ENCODE peak calls at places on chromosomes 6 and 20, in five cellular contexts. S is stimulated activated CD8-positive, alpha-beta memory T cell treated with anti-CD3 and anti-CD28 coated beads, Interleukin-15, amount 100 ng/mL, for 1 hour; Z is DMS153; L is effector memory CD8-positive, alpha-beta T cell; X is astrocyte of the cerebellum. G is an unnamed sample.

GRCh38 chr6:35640017-35640664 is 48.6 kb downstream of the FKBP5 start:
- DNase-seq in S (no peak), Z (no peak), L (no peak), X (no peak), G (no peak)

GRCh38 chr20:64064145-64064698 is 1.2 kb downstream of the TCEA2 start:
- DNase-seq in S (no peak), Z (no peak), L (no peak), X (no peak), G (no peak)

GRCh38 chr20:21719592-21720214 is 14.2 kb downstream of the PAX1 start:
- DNase-seq in S (peak), Z (peak), L (peak), X (peak), G (no peak)

GRCh38 chr6:149440735-149441662 is 40.9 kb downstream of the SUMO4 start:
- DNase-seq in S (no peak), Z (no peak), L (no peak), X (no peak), G (no peak)

GRCh38 chr6:13427838-13428527 is 59.4 kb downstream of the GFOD1 start:
- DNase-seq in S (peak), Z (no peak), L (peak), X (no peak), G (peak)

GRCh38 chr6:163863565-163863964 is 449.0 kb downstream of the QKI start:
- DNase-seq in S (no peak), Z (no peak), L (no peak), X (no peak), G (no peak)

GRCh38 chr20:62997626-62998025 is 9.1 kb downstream of the BHLHE23 start:
- DNase-seq in S (no peak), Z (no peak), L (no peak), X (no peak), G (no peak)

GRCh38 chr20:2314759-2315439 is 19.1 kb downstream of the TGM3 start:
- DNase-seq in S (no peak), Z (peak), L (no peak), X (peak), G (peak)

GRCh38 chr6:154319231-154319858 is 37.3 kb downstream of the IPCEF1 start:
- DNase-seq in S (no peak), Z (no peak), L (no peak), X (peak), G (no peak)

GRCh38 chr6:166436195-166437139 is 53.7 kb upstream of the MPC1 start:
- DNase-seq in S (no peak), Z (no peak), L (no peak), X (no peak), G (no peak)

GRCh38 chr6:39203804-39204495 is 25.3 kb downstream of the KCNK5 start:
- DNase-seq in S (no peak), Z (peak), L (no peak), X (no peak), G (no peak)

GRCh38 chr20:14445310-14445709 is 107.9 kb upstream of the FLRT3 start:
- DNase-seq in S (no peak), Z (no peak), L (no peak), X (no peak), G (no peak)

GRCh38 chr20:24747015-24747712 is 201.9 kb upstream of the CST7 start:
- DNase-seq in S (no peak), Z (no peak), L (no peak), X (no peak), G (no peak)

G was measured in aorta.